ENCODE peak calls at places on chromosomes 6 and 20, in seven cellular contexts. F is left ventricle myocardium superior; S is lower lobe of right lung; A is bronchial epithelial cell; I is iPS DF 19.7; W is GM20000; O is activated CD4-positive, alpha-beta memory T cell treated with anti-CD3 and anti-CD28 coated beads for 36 hours. V is an unnamed sample.

GRCh38 chr6:93388070-93388469 is 31.3 kb downstream of the EPHA7 start:
- DNase-seq in O (no peak), S (no peak), A (no peak), I (no peak), F (no peak), W (no peak), V (no peak)

GRCh38 chr6:113031591-113031990 is 684.5 kb downstream of the RFPL4B start:
- DNase-seq in W (no peak), I (no peak), A (peak), F (no peak), S (no peak), O (no peak), V (no peak)

GRCh38 chr20:39880890-39881289 is 808.1 kb downstream of the MAFB start:
- DNase-seq in W (no peak), O (no peak), I (no peak), S (no peak), F (no peak), A (peak), V (peak)

GRCh38 chr6:145699462-145699861 is 35.9 kb downstream of the EPM2A start:
- DNase-seq in F (no peak), O (no peak), S (no peak), W (no peak), I (no peak), A (peak), V (peak)

GRCh38 chr20:43938932-43939761 is 24.5 kb downstream of the TOX2 start:
- DNase-seq in I (no peak), A (peak), F (peak), S (peak), W (no peak), O (no peak), V (peak)

GRCh38 chr6:1130692-1131091 is 181.2 kb upstream of the FOXQ1 start:
- DNase-seq in F (peak), S (no peak), I (no peak), O (no peak), W (no peak), A (no peak), V (no peak)

GRCh38 chr6:84848960-84849359 is 84.6 kb upstream of the TBX18 start:
- DNase-seq in I (no peak), W (no peak), O (no peak), A (no peak), S (no peak), F (no peak), V (no peak)

GRCh38 chr20:33024609-33025317 is 6.7 kb upstream of the BPIFB6 start:
- DNase-seq in S (no peak), F (no peak), A (no peak), O (no peak), W (no peak), I (no peak), V (no peak)

GRCh38 chr6:159004592-159004991 is 4.6 kb upstream of the RSPH3 start:
- DNase-seq in F (no peak), O (no peak), W (no peak), I (no peak), S (no peak), A (no peak), V (no peak)

GRCh38 chr6:135108692-135109091 is 54.1 kb upstream of the HBS1L start:
- DNase-seq in S (no peak), A (no peak), O (no peak), F (no peak), I (no peak), W (no peak), V (no peak)

GRCh38 chr6:98566126-98566525 is 268.2 kb upstream of the POU3F2 start:
- DNase-seq in S (no peak), O (no peak), I (no peak), A (no peak), F (no peak), W (no peak), V (no peak)

GRCh38 chr6:16999486-17000436 is 102.1 kb upstream of the STMND1 start:
- DNase-seq in I (no peak), S (no peak), A (peak), F (no peak), W (no peak), O (no peak), V (peak)

GRCh38 chr6:28351087-28351486 is 1.3 kb downstream of the ZKSCAN3 start:
- DNase-seq in S (no peak), I (no peak), A (no peak), F (no peak), W (no peak), O (no peak), V (no peak)

GRCh38 chr6:75347797-75348610 is 63.4 kb upstream of the TMEM30A start:
- DNase-seq in W (no peak), F (no peak), I (no peak), A (no peak), O (no peak), S (no peak), V (no peak)

GRCh38 chr6:108175592-108176279 is 9.9 kb downstream of the NR2E1 start:
- DNase-seq in S (no peak), F (no peak), O (no peak), I (no peak), A (no peak), W (peak), V (no peak)

GRCh38 chr6:36197739-36198221 is 1.2 kb downstream of the BRPF3 start:
- DNase-seq in I (no peak), A (no peak), S (no peak), W (no peak), O (peak), F (peak), V (no peak)

GRCh38 chr6:138882369-138883017 is 86.6 kb downstream of the ECT2L start:
- DNase-seq in F (no peak), A (no peak), I (no peak), W (peak), O (peak), S (no peak), V (no peak)

GRCh38 chr20:43691928-43692524 is 25.1 kb downstream of the MYBL2 start:
- DNase-seq in O (peak), A (peak), F (no peak), W (peak), I (no peak), S (no peak), V (peak)

GRCh38 chr6:110562316-110562915 is 86.0 kb upstream of the SLC22A16 start:
- DNase-seq in I (no peak), W (no peak), F (no peak), A (no peak), S (no peak), O (no peak), V (no peak)

GRCh38 chr6:136365781-136366354 is 76.2 kb upstream of the BCLAF1 start:
- DNase-seq in W (no peak), I (no peak), A (no peak), O (peak), S (peak), F (peak), V (no peak)

GRCh38 chr6:138691595-138692057 is 81.9 kb upstream of the CCDC28A start:
- DNase-seq in F (no peak), I (no peak), S (no peak), A (peak), W (no peak), O (no peak), V (peak)

GRCh38 chr6:37919417-37920157 is 100.1 kb downstream of the ZFAND3 start:
- DNase-seq in S (no peak), W (no peak), I (no peak), O (no peak), F (no peak), A (no peak), V (no peak)

GRCh38 chr20:17928211-17928611 is 40.4 kb downstream of the SNX5 start:
- DNase-seq in W (no peak), I (no peak), F (no peak), A (no peak), O (no peak), S (no peak), V (no peak)

GRCh38 chr6:130968486-130968885 is 94.6 kb downstream of the EPB41L2 start:
- DNase-seq in O (no peak), A (no peak), W (no peak), F (no peak), I (no peak), S (no peak), V (no peak)

GRCh38 chr6:110178626-110179405 is 654 bp downstream of the WASF1 start:
- DNase-seq in W (peak), I (peak), O (peak), A (peak), S (peak), F (peak), V (peak)

GRCh38 chr6:88211446-88211845 is 45.3 kb upstream of the CNR1 start:
- DNase-seq in F (no peak), O (no peak), W (no peak), I (no peak), S (no peak), A (no peak), V (no peak)

GRCh38 chr6:108145639-108146038 is 20.2 kb upstream of the NR2E1 start:
- DNase-seq in A (no peak), I (no peak), W (no peak), F (no peak), O (no peak), S (no peak), V (no peak)

GRCh38 chr6:160679402-160679769 is 15.3 kb upstream of the LPA start:
- DNase-seq in W (no peak), S (no peak), O (no peak), A (no peak), F (no peak), I (peak), V (no peak)

GRCh38 chr20:46084805-46085792 is 4.7 kb downstream of the NCOA5 start:
- DNase-seq in A (peak), O (no peak), I (no peak), F (no peak), S (no peak), W (no peak), V (peak)

GRCh38 chr6:138129190-138129589 is 22.0 kb upstream of the PERP start:
- DNase-seq in F (no peak), O (no peak), W (no peak), I (no peak), S (no peak), A (no peak), V (no peak)

GRCh38 chr20:45405566-45406259 is 2.4 kb upstream of the DBNDD2 start:
- DNase-seq in I (no peak), W (peak), S (no peak), O (no peak), A (peak), F (peak), V (no peak)

GRCh38 chr6:49097116-49097515 is 365.9 kb downstream of the MMUT start:
- DNase-seq in S (no peak), O (no peak), F (no peak), I (no peak), A (no peak), W (no peak), V (no peak)

GRCh38 chr20:32432277-32432676 is 74.1 kb downstream of the ASXL1 start:
- DNase-seq in I (no peak), F (no peak), W (no peak), O (no peak), A (no peak), S (no peak), V (no peak)

GRCh38 chr6:5162401-5162800 is 77.3 kb downstream of the PPP1R3G start:
- DNase-seq in F (no peak), O (no peak), S (no peak), W (no peak), I (no peak), A (no peak), V (no peak)

GRCh38 chr6:40397287-40398033 is 189.7 kb downstream of the LRFN2 start:
- DNase-seq in I (no peak), A (no peak), F (no peak), S (no peak), W (no peak), O (no peak), V (no peak)

GRCh38 chr6:140774080-140774505 is 1358.6 kb upstream of the GJE1 start:
- DNase-seq in S (no peak), W (peak), O (no peak), I (no peak), F (no peak), A (peak), V (peak)

V was measured in MCF 10A.